ENCODE peak calls at places on chromosomes 6 and 20, in ten cellular contexts. F, T, A, C, S, I, P, U, Q and R are unnamed samples.

GRCh38 chr6:154921482-154921881 is 73.6 kb upstream of the TIAM2 start:
- DNase-seq in Q (no peak), S (no peak), C (no peak), P (no peak), F (no peak), A (no peak), T (no peak), I (no peak), U (no peak), R (no peak)

GRCh38 chr20:23374441-23374840 is 12.5 kb downstream of the GZF1 start:
- DNase-seq in F (no peak), P (no peak), Q (no peak), I (no peak), T (no peak), U (no peak), C (no peak), S (no peak), A (no peak), R (no peak)

GRCh38 chr20:45307076-45307645 is 521 bp downstream of the RBPJL start:
- DNase-seq in T (no peak), S (no peak), U (no peak), P (no peak), A (no peak), Q (no peak), I (no peak), F (no peak), C (no peak), R (no peak)

GRCh38 chr6:108797951-108798671 is 50.1 kb upstream of the ARMC2 start:
- DNase-seq in A (no peak), F (no peak), T (peak), I (peak), S (no peak), Q (no peak), P (no peak), C (no peak), U (no peak), R (no peak)

GRCh38 chr6:110513001-110513400 is 36.6 kb upstream of the SLC22A16 start:
- DNase-seq in I (no peak), U (no peak), P (no peak), F (no peak), C (no peak), S (no peak), Q (no peak), A (no peak), T (no peak), R (no peak)

GRCh38 chr20:51554538-51555165 is 12.1 kb upstream of the NFATC2 start:
- DNase-seq in Q (no peak), U (no peak), P (no peak), F (no peak), S (no peak), A (no peak), I (no peak), C (no peak), T (no peak), R (peak)

GRCh38 chr20:11697055-11697454 is 220.6 kb upstream of the BTBD3 start:
- DNase-seq in T (no peak), S (no peak), C (no peak), A (no peak), U (no peak), I (no peak), P (no peak), Q (no peak), F (no peak), R (no peak)

GRCh38 chr6:104862456-104862855 is 2.7 kb upstream of the HACE1 start:
- DNase-seq in I (no peak), T (no peak), C (no peak), U (no peak), P (no peak), S (no peak), Q (no peak), A (no peak), F (no peak), R (no peak)

GRCh38 chr6:95133578-95133977 is 443.8 kb upstream of the MANEA start:
- DNase-seq in C (no peak), F (no peak), A (no peak), Q (peak), I (peak), S (no peak), P (no peak), T (no peak), U (peak), R (no peak)

GRCh38 chr6:45676376-45676775 is 298.6 kb upstream of the SUPT3H start:
- DNase-seq in P (no peak), S (no peak), T (no peak), F (no peak), I (no peak), C (peak), U (no peak), A (no peak), Q (no peak), R (no peak)

GRCh38 chr20:43938932-43939761 is 24.5 kb downstream of the TOX2 start:
- DNase-seq in C (no peak), T (peak), A (no peak), F (peak), I (peak), U (no peak), Q (no peak), P (peak), S (no peak), R (peak)

GRCh38 chr6:43076928-43077809 is 1.1 kb downstream of the PTK7 start:
- DNase-seq in F (no peak), U (peak), Q (no peak), A (no peak), C (peak), I (peak), S (no peak), T (peak), P (no peak), R (peak)

GRCh38 chr6:53361549-53362031 is 12.8 kb upstream of the ELOVL5 start:
- DNase-seq in F (no peak), I (no peak), P (no peak), C (peak), Q (no peak), T (no peak), A (no peak), S (peak), U (no peak), R (no peak)

GRCh38 chr20:10375191-10375590 is 58.8 kb downstream of the MKKS start:
- DNase-seq in Q (no peak), T (no peak), I (no peak), C (no peak), S (no peak), F (no peak), U (no peak), P (no peak), A (no peak), R (no peak)